ENCODE peak calls at places on chromosome 5, in four cellular contexts. G is naive thymus-derived CD4-positive, alpha-beta T cell; P is colonic mucosa; W is GM12878. K is an unnamed sample.

GRCh38 chr5:156922207-156922792 is 40.7 kb downstream of the TIMD4 start:
- DNase-seq in P (no peak), W (peak; percentile 66), G (no peak), K (no peak)

GRCh38 chr5:100668511-100668910 is 133.3 kb downstream of the FAM174A start:
- DNase-seq in P (no peak), W (no peak), G (no peak), K (no peak)

GRCh38 chr5:171980729-171981128 is 25.7 kb downstream of the FBXW11 start:
- DNase-seq in W (no peak), G (no peak), P (no peak), K (no peak)

GRCh38 chr5:79829260-79829659 is 139.6 kb downstream of the CMYA5 start:
- DNase-seq in W (no peak), G (no peak), P (no peak), K (peak; percentile 41)

GRCh38 chr5:73446631-73447233 is 1.8 kb downstream of the FOXD1 start:
- DNase-seq in G (no peak), W (no peak), P (no peak), K (no peak)

GRCh38 chr5:93257616-93258015 is 323.4 kb downstream of the NR2F1-AS1 start:
- DNase-seq in G (no peak), W (no peak), P (no peak), K (no peak)

GRCh38 chr5:116574682-116575634 is at the start of gene SEMA6A:
- DNase-seq in W (peak; percentile 81), P (peak; percentile 97), G (no peak), K (no peak)

GRCh38 chr5:97550164-97550563 is 367.1 kb upstream of the RIOK2 start:
- DNase-seq in P (no peak), G (no peak), W (no peak), K (no peak)

GRCh38 chr5:160787247-160787646 is 64.8 kb downstream of the ATP10B start:
- DNase-seq in G (no peak), W (peak; percentile 17), P (peak; percentile 83), K (peak; percentile 8)

DNA sequence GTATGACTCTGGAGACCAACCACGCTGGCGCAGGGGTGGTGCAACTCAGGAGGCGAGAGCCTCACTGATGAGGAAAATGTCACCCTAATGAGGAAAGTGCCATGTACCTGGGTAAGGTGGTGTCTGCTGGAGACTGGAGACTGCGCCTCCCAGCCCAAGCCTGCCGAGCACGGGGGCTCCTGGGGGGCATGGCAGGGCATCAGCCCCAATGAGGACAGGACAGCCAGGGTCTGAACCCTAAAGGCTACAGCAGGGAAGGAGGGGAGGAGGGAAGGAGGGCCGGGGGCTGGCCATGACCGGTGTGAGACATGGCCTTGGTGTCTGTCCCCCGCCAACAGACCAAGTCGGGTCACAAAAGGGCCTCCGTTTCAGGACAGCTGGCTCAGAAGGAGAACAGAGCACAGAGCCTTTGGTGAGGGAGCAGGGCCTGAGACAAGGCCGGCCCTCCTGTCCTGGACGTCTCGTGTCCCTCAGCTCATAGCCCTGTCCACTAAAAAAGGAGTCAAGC is 31.7 kb upstream of the SLC6A19 start:
- DNase-seq in W (no peak), P (no peak), G (no peak), K (no peak)
- H3K4me3 ChIP-seq in W (no peak overlapping the region), P (no peak overlapping the region), G (no peak overlapping the region), K (no peak overlapping the region)

GRCh38 chr5:176737001-176737745 is 73.2 kb upstream of the UNC5A start:
- DNase-seq in P (no peak), W (no peak), G (no peak), K (no peak)

GRCh38 chr5:176736271-176736965 is 73.9 kb upstream of the UNC5A start:
- DNase-seq in P (no peak), W (no peak), G (no peak), K (no peak)

GRCh38 chr5:176734756-176735342 is 75.5 kb upstream of the UNC5A start:
- DNase-seq in P (no peak), G (no peak), W (no peak), K (no peak)

GRCh38 chr5:176733586-176734262 is 76.6 kb upstream of the UNC5A start:
- DNase-seq in W (no peak), P (no peak), G (no peak), K (no peak)

DNA sequence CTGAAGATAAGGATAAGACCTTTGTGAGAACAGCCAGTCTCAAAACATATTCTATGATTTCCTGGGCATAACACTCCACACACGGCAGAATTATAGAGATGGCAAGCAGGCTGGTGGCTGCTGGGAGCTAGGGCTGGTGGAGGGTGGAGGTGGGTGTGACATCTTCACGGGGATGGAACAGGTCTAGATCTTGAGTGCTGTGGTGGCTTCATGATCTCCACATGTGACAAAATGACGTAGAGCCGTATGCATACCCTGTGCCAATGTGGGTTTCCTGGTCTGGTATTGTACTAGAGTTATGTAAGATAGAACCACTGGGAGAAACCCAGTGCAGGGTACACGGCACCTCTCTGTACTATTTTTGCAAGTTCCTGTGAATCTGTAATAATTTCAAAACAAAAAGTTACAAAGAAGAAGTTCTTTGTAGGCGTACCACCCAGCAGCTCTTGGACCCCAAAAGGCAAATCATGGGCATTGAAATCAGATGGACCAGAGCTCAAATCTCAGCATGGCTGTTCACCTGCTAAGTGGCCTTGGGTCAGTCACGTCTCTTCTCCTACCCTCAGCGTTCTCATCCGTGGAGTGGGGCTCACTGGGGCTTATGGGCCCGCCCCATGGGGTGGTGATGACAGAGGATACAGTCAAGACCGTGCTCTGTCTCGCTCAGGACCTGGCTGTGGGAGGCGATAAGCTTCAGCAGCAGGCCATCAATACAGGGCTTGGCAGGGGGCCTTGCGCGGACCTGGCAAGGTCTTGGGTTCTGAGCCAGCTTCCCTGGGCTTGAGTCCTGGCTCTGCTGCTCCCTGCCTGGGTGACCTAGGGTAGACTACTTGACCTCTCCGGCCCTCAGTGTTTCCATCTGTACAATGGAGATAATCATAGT is 74.7 kb upstream of the UNC5A start:
- DNase-seq in G (no peak), P (no peak), W (no peak), K (no peak)
- H3K4me3 ChIP-seq in G (no peak overlapping the region), P (no peak overlapping the region), W (no peak overlapping the region), K (no peak overlapping the region)

GRCh38 chr5:150411245-150411979 is 1.3 kb downstream of the CD74 start:
- DNase-seq in P (peak; percentile 38), G (peak; percentile 75), W (no peak), K (no peak)

GRCh38 chr5:150413176-150413901 is 629 bp upstream of the CD74 start:
- DNase-seq in P (no peak), W (no peak), G (no peak), K (no peak)

GRCh38 chr5:150412319-150413175 is at the start of gene CD74:
- DNase-seq in P (peak; percentile 84), W (peak; percentile 97), G (peak; percentile 97), K (no peak)

GRCh38 chr5:150409638-150410523 is 2.8 kb downstream of the CD74 start:
- DNase-seq in G (peak; percentile 44), W (peak; percentile 84), P (peak; percentile 87), K (peak; percentile 56)

GRCh38 chr5:150410524-150411244 is 2.0 kb downstream of the CD74 start:
- DNase-seq in G (peak; percentile 70), P (peak; percentile 80), W (peak; percentile 71), K (peak; percentile 57)
- H3K4me3 ChIP-seq in G (peak overlapping the region; percentile 83), P (peak overlapping the region; percentile 46), W (peak overlapping the region; percentile 99), K (no peak overlapping the region)

DNA sequence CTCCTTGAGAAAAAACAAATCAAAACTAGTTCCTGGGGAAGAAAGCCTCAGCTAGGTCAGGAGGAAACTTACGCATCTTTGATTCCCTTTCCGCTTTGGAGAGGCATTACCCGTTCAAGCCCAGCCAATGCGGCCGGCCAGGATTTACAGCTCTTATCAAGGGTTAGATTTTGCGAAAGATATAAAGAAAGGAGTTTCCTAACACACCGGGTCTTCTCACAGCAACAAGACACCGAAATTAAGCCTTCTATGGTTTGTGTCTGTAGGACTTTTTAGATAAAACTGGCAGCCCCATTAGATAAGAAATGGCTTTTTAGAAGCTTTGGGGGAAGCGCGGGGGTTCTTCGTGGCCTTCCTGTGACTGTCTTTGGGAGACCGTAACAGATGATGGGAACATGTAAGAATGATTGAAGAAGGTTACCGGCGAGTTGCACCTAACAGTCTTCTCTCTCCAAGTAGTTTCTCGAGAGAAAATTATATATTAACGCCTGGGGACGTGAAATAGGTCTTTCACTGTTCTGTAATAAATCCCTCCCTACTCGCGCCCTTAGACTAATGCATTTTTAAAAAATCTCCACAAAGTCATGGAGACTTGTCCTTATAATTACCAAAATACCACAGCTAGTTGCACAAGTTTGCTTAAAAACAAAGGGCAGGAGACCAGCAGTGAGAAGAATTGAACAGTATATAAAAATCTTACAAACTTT is 1.3 kb upstream of the ISL1 start:
- DNase-seq in P (no peak), G (no peak), W (no peak), K (no peak)
- H3K4me3 ChIP-seq in P (peak overlapping the region; percentile 39), G (no peak overlapping the region), W (no peak overlapping the region), K (no peak overlapping the region)

K was measured in Jurkat, Clone E6-1.